ENCODE peak calls at places on chromosomes 7 and 10, in seven cellular contexts. One of them, this sample, is unnamed.

GRCh38 chr10:72253002-72253401 is 20.7 kb upstream of the DDIT4 start:
- DNase-seq in IMR-90: no peak
- DNase-seq in A549: no peak
- DNase-seq in AG10803: peak; percentile 59
- DNase-seq in PC-9: no peak
- DNase-seq in GM10248: no peak
- DNase-seq in astrocyte of the spinal cord: no peak
- DNase-seq in this sample: no peak

GRCh38 chr10:95656291-95657164 is at the start of gene ALDH18A1:
- DNase-seq in astrocyte of the spinal cord: peak; percentile 92
- DNase-seq in AG10803: peak; percentile 88
- DNase-seq in A549: peak; percentile 91
- DNase-seq in IMR-90: peak; percentile 89
- DNase-seq in PC-9: peak; percentile 77
- DNase-seq in GM10248: peak; percentile 95
- DNase-seq in this sample: peak; percentile 96

GRCh38 chr10:132542086-132542775 is 4.6 kb downstream of the INPP5A start:
- DNase-seq in astrocyte of the spinal cord: no peak
- DNase-seq in A549: no peak
- DNase-seq in PC-9: no peak
- DNase-seq in GM10248: no peak
- DNase-seq in IMR-90: no peak
- DNase-seq in AG10803: no peak
- DNase-seq in this sample: no peak

GRCh38 chr7:41148521-41148951 is 554.4 kb downstream of the INHBA start:
- DNase-seq in A549: peak; percentile 32
- DNase-seq in IMR-90: peak; percentile 91
- DNase-seq in GM10248: no peak
- DNase-seq in astrocyte of the spinal cord: peak; percentile 70
- DNase-seq in PC-9: peak; percentile 100
- DNase-seq in AG10803: peak; percentile 97
- DNase-seq in this sample: no peak

GRCh38 chr10:5818048-5818331 is 4.8 kb upstream of the GDI2 start:
- DNase-seq in A549: no peak
- DNase-seq in GM10248: no peak
- DNase-seq in PC-9: no peak
- DNase-seq in IMR-90: no peak
- DNase-seq in AG10803: no peak
- DNase-seq in astrocyte of the spinal cord: no peak
- DNase-seq in this sample: no peak

GRCh38 chr7:156733638-156734037 is 93.1 kb downstream of the RNF32 start:
- DNase-seq in PC-9: no peak
- DNase-seq in GM10248: no peak
- DNase-seq in astrocyte of the spinal cord: no peak
- DNase-seq in AG10803: no peak
- DNase-seq in IMR-90: no peak
- DNase-seq in A549: no peak
- DNase-seq in this sample: no peak

GRCh38 chr7:1042161-1042833 is 2.0 kb upstream of the GPR146 start:
- DNase-seq in GM10248: no peak
- DNase-seq in A549: no peak
- DNase-seq in astrocyte of the spinal cord: no peak
- DNase-seq in PC-9: no peak
- DNase-seq in IMR-90: no peak
- DNase-seq in AG10803: no peak
- DNase-seq in this sample: no peak

GRCh38 chr7:158278745-158279320 is 308.8 kb downstream of the PTPRN2 start:
- DNase-seq in IMR-90: no peak
- DNase-seq in A549: no peak
- DNase-seq in astrocyte of the spinal cord: no peak
- DNase-seq in PC-9: no peak
- DNase-seq in AG10803: no peak
- DNase-seq in GM10248: no peak
- DNase-seq in this sample: no peak

GRCh38 chr7:98137826-98138151 is 31.1 kb downstream of the LMTK2 start:
- DNase-seq in A549: no peak
- DNase-seq in astrocyte of the spinal cord: no peak
- DNase-seq in IMR-90: no peak
- DNase-seq in GM10248: peak; percentile 66
- DNase-seq in AG10803: no peak
- DNase-seq in PC-9: no peak
- DNase-seq in this sample: no peak

GRCh38 chr7:95365151-95365550 is 31.0 kb downstream of the PON3 start:
- DNase-seq in A549: peak; percentile 22
- DNase-seq in GM10248: no peak
- DNase-seq in astrocyte of the spinal cord: peak; percentile 42
- DNase-seq in AG10803: no peak
- DNase-seq in PC-9: no peak
- DNase-seq in IMR-90: no peak
- DNase-seq in this sample: no peak

GRCh38 chr7:150408393-150409299 is 29.5 kb downstream of the ZNF775 start:
- DNase-seq in PC-9: no peak
- DNase-seq in astrocyte of the spinal cord: no peak
- DNase-seq in A549: no peak
- DNase-seq in GM10248: peak; percentile 62
- DNase-seq in IMR-90: no peak
- DNase-seq in AG10803: no peak
- DNase-seq in this sample: no peak

GRCh38 chr7:81924494-81924893 is 154.6 kb upstream of the HGF start:
- DNase-seq in PC-9: no peak
- DNase-seq in IMR-90: no peak
- DNase-seq in astrocyte of the spinal cord: no peak
- DNase-seq in AG10803: no peak
- DNase-seq in A549: no peak
- DNase-seq in GM10248: peak; percentile 11
- DNase-seq in this sample: no peak

GRCh38 chr7:155857141-155857540 is 44.9 kb upstream of the SHH start:
- DNase-seq in AG10803: no peak
- DNase-seq in PC-9: no peak
- DNase-seq in IMR-90: no peak
- DNase-seq in A549: no peak
- DNase-seq in astrocyte of the spinal cord: no peak
- DNase-seq in GM10248: no peak
- DNase-seq in this sample: no peak

GRCh38 chr7:2863461-2864066 is 19.5 kb upstream of the GNA12 start:
- DNase-seq in PC-9: peak; percentile 96
- DNase-seq in astrocyte of the spinal cord: peak; percentile 96
- DNase-seq in A549: peak; percentile 83
- DNase-seq in IMR-90: peak; percentile 97
- DNase-seq in GM10248: peak; percentile 86
- DNase-seq in AG10803: peak; percentile 97
- DNase-seq in this sample: peak; percentile 81

GRCh38 chr7:133705596-133705995 is 421.5 kb upstream of the LRGUK start:
- DNase-seq in PC-9: peak; percentile 35
- DNase-seq in astrocyte of the spinal cord: peak; percentile 62
- DNase-seq in AG10803: peak; percentile 43
- DNase-seq in GM10248: no peak
- DNase-seq in A549: peak; percentile 86
- DNase-seq in IMR-90: peak; percentile 86
- DNase-seq in this sample: no peak

GRCh38 chr10:105797234-105797890 is 1156.3 kb downstream of the SORCS3 start:
- DNase-seq in GM10248: peak; percentile 18
- DNase-seq in IMR-90: no peak
- DNase-seq in A549: peak; percentile 25
- DNase-seq in astrocyte of the spinal cord: peak; percentile 8
- DNase-seq in PC-9: no peak
- DNase-seq in AG10803: no peak
- DNase-seq in this sample: no peak

GRCh38 chr7:2824678-2825461 is 19.2 kb downstream of the GNA12 start:
- DNase-seq in GM10248: peak; percentile 44
- DNase-seq in IMR-90: peak; percentile 37
- DNase-seq in PC-9: no peak
- DNase-seq in astrocyte of the spinal cord: no peak
- DNase-seq in AG10803: no peak
- DNase-seq in A549: no peak
- DNase-seq in this sample: no peak

GRCh38 chr7:148950806-148951205 is 66.7 kb upstream of the EZH2 start:
- DNase-seq in GM10248: no peak
- DNase-seq in IMR-90: no peak
- DNase-seq in A549: no peak
- DNase-seq in astrocyte of the spinal cord: no peak
- DNase-seq in AG10803: no peak
- DNase-seq in PC-9: no peak
- DNase-seq in this sample: no peak

GRCh38 chr7:101985646-101986199 is 168.3 kb downstream of the CUX1 start:
- DNase-seq in A549: no peak
- DNase-seq in AG10803: no peak
- DNase-seq in IMR-90: no peak
- DNase-seq in PC-9: no peak
- DNase-seq in GM10248: no peak
- DNase-seq in astrocyte of the spinal cord: no peak
- DNase-seq in this sample: no peak

GRCh38 chr7:159027803-159028455 is 116.7 kb downstream of the VIPR2 start:
- DNase-seq in GM10248: no peak
- DNase-seq in AG10803: no peak
- DNase-seq in astrocyte of the spinal cord: no peak
- DNase-seq in IMR-90: no peak
- DNase-seq in A549: no peak
- DNase-seq in PC-9: no peak
- DNase-seq in this sample: no peak

GRCh38 chr10:73897693-73898092 is 13.2 kb upstream of the PLAU start:
- DNase-seq in GM10248: no peak
- DNase-seq in astrocyte of the spinal cord: no peak
- DNase-seq in PC-9: no peak
- DNase-seq in AG10803: no peak
- DNase-seq in IMR-90: no peak
- DNase-seq in A549: no peak
- DNase-seq in this sample: no peak

GRCh38 chr7:129779602-129780256 is 168.2 kb downstream of the NRF1 start:
- DNase-seq in GM10248: peak; percentile 68
- DNase-seq in IMR-90: no peak
- DNase-seq in AG10803: no peak
- DNase-seq in PC-9: peak; percentile 71
- DNase-seq in A549: no peak
- DNase-seq in astrocyte of the spinal cord: no peak
- DNase-seq in this sample: no peak

GRCh38 chr10:114716811-114717404 is 58.8 kb upstream of the ABLIM1 start:
- DNase-seq in A549: no peak
- DNase-seq in astrocyte of the spinal cord: no peak
- DNase-seq in AG10803: no peak
- DNase-seq in GM10248: no peak
- DNase-seq in PC-9: peak; percentile 88
- DNase-seq in IMR-90: peak; percentile 28
- DNase-seq in this sample: no peak

GRCh38 chr10:58920655-58921003 is 255.8 kb upstream of the PHYHIPL start:
- DNase-seq in PC-9: peak; percentile 50
- DNase-seq in A549: no peak
- DNase-seq in GM10248: no peak
- DNase-seq in astrocyte of the spinal cord: no peak
- DNase-seq in AG10803: no peak
- DNase-seq in IMR-90: no peak
- DNase-seq in this sample: no peak

GRCh38 chr10:63465293-63466167 is at the start of gene JMJD1C:
- DNase-seq in IMR-90: peak; percentile 84
- DNase-seq in PC-9: peak; percentile 65
- DNase-seq in GM10248: peak; percentile 83
- DNase-seq in AG10803: peak; percentile 91
- DNase-seq in A549: peak; percentile 89
- DNase-seq in astrocyte of the spinal cord: peak; percentile 87
- DNase-seq in this sample: peak; percentile 83

GRCh38 chr7:139061416-139061815 is 25.6 kb upstream of the ZC3HAV1L start:
- DNase-seq in AG10803: no peak
- DNase-seq in astrocyte of the spinal cord: no peak
- DNase-seq in A549: no peak
- DNase-seq in PC-9: no peak
- DNase-seq in GM10248: no peak
- DNase-seq in IMR-90: peak; percentile 22
- DNase-seq in this sample: no peak

GRCh38 chr10:70274643-70275042 is 9.2 kb downstream of the NPFFR1 start:
- DNase-seq in GM10248: no peak
- DNase-seq in PC-9: no peak
- DNase-seq in AG10803: peak; percentile 89
- DNase-seq in astrocyte of the spinal cord: peak; percentile 89
- DNase-seq in IMR-90: peak; percentile 88
- DNase-seq in A549: no peak
- DNase-seq in this sample: peak; percentile 21

GRCh38 chr7:82945480-82945879 is 217.2 kb downstream of the PCLO start:
- DNase-seq in astrocyte of the spinal cord: no peak
- DNase-seq in PC-9: no peak
- DNase-seq in IMR-90: no peak
- DNase-seq in GM10248: no peak
- DNase-seq in A549: no peak
- DNase-seq in AG10803: no peak
- DNase-seq in this sample: no peak
- TF ChIP-seq CTCF in astrocyte of the spinal cord: no peak
- TF ChIP-seq CTCF in PC-9: no peak
- TF ChIP-seq CTCF in IMR-90: no peak
- TF ChIP-seq CTCF in GM10248: no peak
- TF ChIP-seq CTCF in A549: no peak
- TF ChIP-seq CTCF in AG10803: no peak
- TF ChIP-seq CTCF in this sample: no peak

DNA sequence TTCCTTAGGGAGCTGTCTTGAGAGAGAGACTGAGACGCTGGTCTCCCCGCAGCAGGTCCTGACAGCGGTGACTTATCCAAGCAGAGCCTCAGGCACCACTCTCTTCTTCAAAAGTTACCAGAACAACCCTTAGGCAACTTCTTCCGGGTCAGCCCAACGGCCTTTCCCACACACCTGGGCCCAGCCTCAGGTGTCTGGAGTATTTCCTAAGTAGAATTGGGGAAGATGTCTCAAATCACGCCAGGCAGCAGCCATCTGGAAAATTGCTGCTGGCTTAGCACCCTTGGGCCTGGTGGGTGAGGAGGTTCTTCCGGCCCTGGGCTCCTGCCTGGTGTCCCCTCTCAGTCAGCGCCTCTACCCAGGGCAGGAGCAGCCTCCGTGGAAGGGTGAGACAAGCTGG is 80.4 kb upstream of the ANLN start:
- DNase-seq in GM10248: no peak
- DNase-seq in A549: no peak
- DNase-seq in astrocyte of the spinal cord: no peak
- DNase-seq in IMR-90: no peak
- DNase-seq in PC-9: no peak
- DNase-seq in AG10803: no peak
- DNase-seq in this sample: no peak
- TF ChIP-seq CTCF in GM10248: no peak
- TF ChIP-seq CTCF in A549: no peak
- TF ChIP-seq CTCF in astrocyte of the spinal cord: no peak
- TF ChIP-seq CTCF in IMR-90: no peak
- TF ChIP-seq CTCF in PC-9: no peak
- TF ChIP-seq CTCF in AG10803: no peak
- TF ChIP-seq CTCF in this sample: no peak

DNA sequence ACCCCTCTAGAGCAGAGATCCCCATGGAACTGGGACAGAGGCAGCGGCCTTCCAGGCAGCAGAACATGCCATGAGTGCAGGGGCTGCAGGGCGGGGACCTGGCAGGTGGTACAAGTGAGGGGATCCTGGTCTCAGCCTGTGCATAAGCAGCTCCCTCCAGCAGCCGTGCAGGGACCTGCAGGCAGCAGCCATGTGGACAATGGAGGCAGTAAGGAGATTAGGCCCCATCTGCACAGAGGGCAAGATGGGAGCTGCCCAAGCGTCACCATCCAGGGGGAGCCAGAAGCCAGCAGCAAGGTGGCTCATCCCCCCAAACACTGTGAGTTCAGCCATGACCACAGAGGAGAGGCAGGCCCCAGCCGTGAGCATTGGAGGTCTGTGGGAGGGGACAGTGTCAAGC is 3.1 kb downstream of the DDC start:
- DNase-seq in IMR-90: no peak
- DNase-seq in GM10248: peak; percentile 3
- DNase-seq in PC-9: no peak
- DNase-seq in A549: no peak
- DNase-seq in AG10803: no peak
- DNase-seq in astrocyte of the spinal cord: no peak
- DNase-seq in this sample: no peak
- TF ChIP-seq CTCF in IMR-90: no peak
- TF ChIP-seq CTCF in GM10248: no peak
- TF ChIP-seq CTCF in PC-9: no peak
- TF ChIP-seq CTCF in A549: no peak
- TF ChIP-seq CTCF in AG10803: no peak
- TF ChIP-seq CTCF in astrocyte of the spinal cord: no peak
- TF ChIP-seq CTCF in this sample: no peak

GRCh38 chr7:107643407-107643806 is 17.2 kb upstream of the SLC26A4 start:
- DNase-seq in astrocyte of the spinal cord: peak; percentile 70
- DNase-seq in A549: no peak
- DNase-seq in GM10248: no peak
- DNase-seq in PC-9: no peak
- DNase-seq in AG10803: peak; percentile 55
- DNase-seq in IMR-90: peak; percentile 78
- DNase-seq in this sample: no peak
- TF ChIP-seq CTCF in astrocyte of the spinal cord: peak; percentile 53
- TF ChIP-seq CTCF in A549: no peak
- TF ChIP-seq CTCF in GM10248: no peak
- TF ChIP-seq CTCF in PC-9: peak; percentile 32
- TF ChIP-seq CTCF in AG10803: peak; percentile 41
- TF ChIP-seq CTCF in IMR-90: peak; percentile 49
- TF ChIP-seq CTCF in this sample: no peak

This sample was measured in uterus.